ENCODE peak calls at places on chromosomes 7 and 10, in four cellular contexts. O is HCT116, N is prostate gland, R is suprapubic skin. D is an unnamed sample. For H3K27me3, the result is how much of the 10 kb centered on the place peaks cover.

GRCh38 chr10:74056081-74056818 is 58.3 kb downstream of the VCL start:
- DNase-seq in O (peak), N (no peak), R (no peak), D (no peak)

GRCh38 chr7:39720586-39720985 is 97.2 kb downstream of the RALA start:
- DNase-seq in O (no peak), N (peak), R (no peak), D (no peak)

GRCh38 chr10:49287689-49288340 is 11.2 kb upstream of the C10orf71 start:
- DNase-seq in O (no peak), N (no peak), R (peak), D (peak)

GRCh38 chr7:135943266-135943889 is 33.8 kb downstream of the MTPN start:
- DNase-seq in O (no peak), N (no peak), R (no peak), D (no peak)

GRCh38 chr7:90621892-90622182 is 25.7 kb downstream of the CDK14 start:
- DNase-seq in O (no peak), N (no peak), R (no peak), D (no peak)

GRCh38 chr7:149414171-149414570 is 46.7 kb downstream of the ZNF777 start:
- DNase-seq in O (no peak), N (no peak), R (no peak), D (no peak)

GRCh38 chr10:27626821-27627359 is 118.7 kb downstream of the MKX start:
- DNase-seq in O (no peak), N (no peak), R (no peak), D (no peak)

GRCh38 chr7:110204527-110204926 is 886.4 kb upstream of the LRRN3 start:
- DNase-seq in O (peak), N (no peak), R (no peak), D (no peak)

GRCh38 chr7:1550005-1550845 is 5.8 kb downstream of the TMEM184A start:
- DNase-seq in O (no peak), N (no peak), R (no peak), D (no peak)

GRCh38 chr10:104802941-104803340 is 161.9 kb downstream of the SORCS3 start:
- DNase-seq in O (no peak), N (no peak), R (no peak), D (no peak)

GRCh38 chr7:30996883-30997282 is 33.1 kb downstream of the GHRHR start:
- DNase-seq in O (no peak), N (no peak), R (no peak), D (peak)

GRCh38 chr10:130884456-130884855 is 427.1 kb downstream of the TCERG1L start:
- DNase-seq in O (no peak), N (no peak), R (no peak), D (no peak)

GRCh38 chr10:107814865-107815487 is 650.5 kb upstream of the SORCS1 start:
- DNase-seq in O (no peak), N (no peak), R (no peak), D (peak)

GRCh38 chr10:68208424-68209042 is 23.4 kb downstream of the ATOH7 start:
- DNase-seq in O (peak), N (peak), R (no peak), D (no peak)

GRCh38 chr7:138981332-138982203 is at the start of gene KIAA1549:
- DNase-seq in O (peak), N (peak), R (no peak), D (peak)

GRCh38 chr10:123428302-123428701 is 237.9 kb upstream of the GPR26 start:
- DNase-seq in O (no peak), N (no peak), R (no peak), D (no peak)

GRCh38 chr7:27576360-27576944 is 86.2 kb downstream of the HIBADH start:
- DNase-seq in O (peak), N (peak), R (no peak), D (no peak)

GRCh38 chr10:103444478-103444877 is 7.7 kb downstream of the CALHM2 start:
- DNase-seq in O (no peak), N (no peak), R (no peak), D (no peak)

GRCh38 chr10:110416776-110417732 is 80.7 kb upstream of the DUSP5 start:
- DNase-seq in O (no peak), N (no peak), R (no peak), D (no peak)
- TF ChIP-seq POLR2AphosphoS5 in O (peak), N (no peak), R (no peak), D (no peak)

GRCh38 chr10:79946270-79947082 is 2.4 kb downstream of the SFTPD start:
- DNase-seq in O (no peak), N (no peak), R (peak), D (no peak)
- H3K27me3 ChIP-seq in O (under half), N (under half), R (under half), D (under half)

GRCh38 chr7:120207037-120207436 is 65.9 kb upstream of the KCND2 start:
- DNase-seq in O (no peak), N (no peak), R (no peak), D (no peak)
- H3K4me3 ChIP-seq in O (no peak), N (no peak), R (no peak), D (no peak)

DNA sequence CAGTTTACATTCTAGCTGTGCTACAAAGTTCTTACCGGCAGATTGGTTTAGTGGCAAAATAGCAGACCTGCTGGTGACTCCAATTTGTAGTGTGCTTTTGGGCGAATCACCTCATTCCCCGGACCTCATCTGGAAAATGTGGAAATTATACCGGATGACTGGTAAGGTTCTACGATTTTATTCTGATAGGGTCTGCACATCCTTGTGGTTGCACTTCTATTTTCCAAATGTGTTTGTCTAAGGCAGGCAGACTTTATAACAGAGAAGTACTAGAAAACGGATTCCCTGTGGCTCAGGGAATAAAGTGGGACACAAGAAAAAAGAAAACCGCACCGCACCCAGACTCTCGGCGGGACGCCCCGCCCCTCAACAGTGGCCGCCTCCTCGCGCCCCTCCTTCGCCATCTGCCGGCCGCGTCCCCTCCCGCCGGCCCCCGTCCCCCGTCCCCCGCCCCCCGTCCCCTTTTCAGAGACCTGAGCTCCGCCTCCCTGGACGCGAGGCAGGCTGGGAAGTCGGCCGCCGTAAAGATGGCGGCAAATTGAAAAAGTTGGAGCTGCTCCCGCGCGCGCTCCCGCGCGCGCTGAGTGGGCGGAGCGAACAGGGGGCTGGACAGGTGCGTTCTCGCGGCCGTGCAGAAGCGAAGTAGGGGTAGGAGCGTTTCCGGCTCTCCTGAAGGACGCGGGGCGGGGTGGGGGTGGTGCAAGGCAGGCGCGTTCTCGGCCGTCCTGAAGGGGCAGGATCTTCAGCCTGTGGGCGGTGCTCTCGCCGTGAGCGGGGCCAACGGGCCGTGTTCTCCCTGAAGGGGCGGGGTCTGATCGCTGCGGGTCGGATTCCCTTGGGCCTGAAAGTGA is 531 bp upstream of the CCM2 start:
- DNase-seq in O (peak), N (peak), R (peak), D (peak)
- TF ChIP-seq POLR2AphosphoS5 in O (peak), N (peak), R (no peak), D (peak)

DNA sequence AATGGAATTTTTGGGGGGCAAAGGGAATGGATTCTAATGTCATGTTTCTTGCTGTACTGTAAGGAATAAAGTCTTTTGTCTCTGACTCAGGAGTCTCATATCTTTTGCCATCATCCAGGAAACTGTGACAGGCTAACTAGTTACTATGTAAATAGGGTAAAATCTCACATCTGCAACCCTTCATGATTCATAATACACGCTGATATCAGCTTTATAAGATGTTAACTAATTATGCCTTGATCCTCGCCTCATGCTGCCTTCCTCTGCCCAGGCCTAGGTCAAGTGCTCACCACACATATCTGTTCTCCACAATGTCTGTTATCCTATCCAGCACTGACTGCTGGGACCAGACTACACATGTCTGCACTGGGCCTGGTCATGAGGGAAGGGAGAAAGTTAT is 81.3 kb upstream of the CXCL12 start:
- DNase-seq in O (no peak), N (no peak), R (no peak), D (no peak)
- H3K27me3 ChIP-seq in O (under half), N (under half), R (under half), D (under half)

GRCh38 chr10:69468771-69469129 is 17.5 kb downstream of the TSPAN15 start:
- DNase-seq in O (no peak), N (no peak), R (no peak), D (no peak)
- H3K4me3 ChIP-seq in O (no peak), N (no peak), R (no peak), D (no peak)

GRCh38 chr10:47384148-47384921 is at the start of gene ZNF488:
- DNase-seq in O (peak), N (peak), R (no peak), D (peak)
- TF ChIP-seq POLR2AphosphoS5 in O (peak), N (peak), R (no peak), D (peak)

GRCh38 chr7:132578826-132579225 is 2.6 kb upstream of the PLXNA4 start:
- DNase-seq in O (no peak), N (no peak), R (no peak), D (no peak)

GRCh38 chr7:132579260-132579899 is 3.1 kb upstream of the PLXNA4 start:
- DNase-seq in O (no peak), N (no peak), R (no peak), D (no peak)

GRCh38 chr7:132577206-132578049 is 1.2 kb upstream of the PLXNA4 start:
- DNase-seq in O (no peak), N (peak), R (no peak), D (peak)

GRCh38 chr7:132576723-132577089 is 436 bp upstream of the PLXNA4 start:
- DNase-seq in O (no peak), N (no peak), R (no peak), D (no peak)

GRCh38 chr7:132578050-132578370 is 1.7 kb upstream of the PLXNA4 start:
- DNase-seq in O (no peak), N (no peak), R (no peak), D (no peak)
- H3K27me3 ChIP-seq in O (under half), N (under half), R (half or more), D (under half)

GRCh38 chr7:4745265-4745919 is 30.0 kb upstream of the AP5Z1 start:
- DNase-seq in O (no peak), N (no peak), R (no peak), D (no peak)
- H3K4me3 ChIP-seq in O (no peak), N (peak), R (peak), D (peak)